ENCODE peak calls at places on chromosomes 5 and 9, in five cellular contexts. One of them, this sample, is unnamed.

GRCh38 chr5:132747693-132748440 is 641 bp downstream of the CCNI2 start:
- DNase-seq in T-helper 1 cell: peak
- DNase-seq in stimulated activated CD8-positive, alpha-beta memory T cell treated with anti-CD3 and anti-CD28 coated beads, Interleukin-4, amount 100 ng/mL, for 1 hour: no peak
- DNase-seq in activated naive CD4-positive, alpha-beta T cell: no peak
- DNase-seq in GDM1: no peak
- DNase-seq in this sample: peak

GRCh38 chr5:109690456-109691247 is 925 bp downstream of the MAN2A1 start:
- DNase-seq in stimulated activated CD8-positive, alpha-beta memory T cell treated with anti-CD3 and anti-CD28 coated beads, Interleukin-4, amount 100 ng/mL, for 1 hour: no peak
- DNase-seq in activated naive CD4-positive, alpha-beta T cell: peak
- DNase-seq in T-helper 1 cell: peak
- DNase-seq in GDM1: peak
- DNase-seq in this sample: peak

GRCh38 chr5:170216262-170216864 is 16.4 kb upstream of the C5orf58 start:
- DNase-seq in T-helper 1 cell: no peak
- DNase-seq in GDM1: peak
- DNase-seq in stimulated activated CD8-positive, alpha-beta memory T cell treated with anti-CD3 and anti-CD28 coated beads, Interleukin-4, amount 100 ng/mL, for 1 hour: no peak
- DNase-seq in activated naive CD4-positive, alpha-beta T cell: no peak
- DNase-seq in this sample: no peak

GRCh38 chr9:70220216-70220615 is 38.6 kb upstream of the SMC5 start:
- DNase-seq in activated naive CD4-positive, alpha-beta T cell: no peak
- DNase-seq in T-helper 1 cell: no peak
- DNase-seq in stimulated activated CD8-positive, alpha-beta memory T cell treated with anti-CD3 and anti-CD28 coated beads, Interleukin-4, amount 100 ng/mL, for 1 hour: no peak
- DNase-seq in GDM1: no peak
- DNase-seq in this sample: no peak

GRCh38 chr9:134962998-134963364 is 45.3 kb upstream of the FCN1 start:
- DNase-seq in T-helper 1 cell: no peak
- DNase-seq in activated naive CD4-positive, alpha-beta T cell: no peak
- DNase-seq in stimulated activated CD8-positive, alpha-beta memory T cell treated with anti-CD3 and anti-CD28 coated beads, Interleukin-4, amount 100 ng/mL, for 1 hour: no peak
- DNase-seq in GDM1: no peak
- DNase-seq in this sample: no peak

GRCh38 chr9:134659688-134660131 is 18.1 kb downstream of the COL5A1 start:
- DNase-seq in T-helper 1 cell: no peak
- DNase-seq in stimulated activated CD8-positive, alpha-beta memory T cell treated with anti-CD3 and anti-CD28 coated beads, Interleukin-4, amount 100 ng/mL, for 1 hour: no peak
- DNase-seq in GDM1: no peak
- DNase-seq in activated naive CD4-positive, alpha-beta T cell: no peak
- DNase-seq in this sample: no peak

GRCh38 chr5:64784451-64785025 is 15.8 kb downstream of the CWC27 start:
- DNase-seq in activated naive CD4-positive, alpha-beta T cell: peak
- DNase-seq in GDM1: peak
- DNase-seq in T-helper 1 cell: peak
- DNase-seq in stimulated activated CD8-positive, alpha-beta memory T cell treated with anti-CD3 and anti-CD28 coated beads, Interleukin-4, amount 100 ng/mL, for 1 hour: peak
- DNase-seq in this sample: peak

GRCh38 chr5:15236911-15237508 is 263.0 kb upstream of the FBXL7 start:
- DNase-seq in stimulated activated CD8-positive, alpha-beta memory T cell treated with anti-CD3 and anti-CD28 coated beads, Interleukin-4, amount 100 ng/mL, for 1 hour: no peak
- DNase-seq in GDM1: no peak
- DNase-seq in T-helper 1 cell: no peak
- DNase-seq in activated naive CD4-positive, alpha-beta T cell: no peak
- DNase-seq in this sample: no peak

GRCh38 chr9:115845648-115846312 is 307.8 kb upstream of the PAPPA start:
- DNase-seq in stimulated activated CD8-positive, alpha-beta memory T cell treated with anti-CD3 and anti-CD28 coated beads, Interleukin-4, amount 100 ng/mL, for 1 hour: no peak
- DNase-seq in activated naive CD4-positive, alpha-beta T cell: no peak
- DNase-seq in T-helper 1 cell: no peak
- DNase-seq in GDM1: no peak
- DNase-seq in this sample: no peak

GRCh38 chr5:71943874-71944273 is 163.4 kb upstream of the MAP1B start:
- DNase-seq in stimulated activated CD8-positive, alpha-beta memory T cell treated with anti-CD3 and anti-CD28 coated beads, Interleukin-4, amount 100 ng/mL, for 1 hour: no peak
- DNase-seq in T-helper 1 cell: no peak
- DNase-seq in activated naive CD4-positive, alpha-beta T cell: no peak
- DNase-seq in GDM1: no peak
- DNase-seq in this sample: no peak

GRCh38 chr5:179930788-179931473 is 23.2 kb upstream of the TBC1D9B start:
- DNase-seq in T-helper 1 cell: no peak
- DNase-seq in GDM1: no peak
- DNase-seq in stimulated activated CD8-positive, alpha-beta memory T cell treated with anti-CD3 and anti-CD28 coated beads, Interleukin-4, amount 100 ng/mL, for 1 hour: no peak
- DNase-seq in activated naive CD4-positive, alpha-beta T cell: no peak
- DNase-seq in this sample: no peak

This sample was measured in central memory CD8-positive, alpha-beta T cell.